ENCODE peak calls at places on chromosomes 16 and 17, in four cellular contexts. E, C, U and O are unnamed samples.

GRCh38 chr16:82938108-82938507 is 311.3 kb downstream of the CDH13 start:
- DNase-seq in E (no peak), C (no peak), U (no peak), O (no peak)

GRCh38 chr17:34874496-34874895 is 86.8 kb downstream of the CCT6B start:
- DNase-seq in E (no peak), C (no peak), U (no peak), O (no peak)

GRCh38 chr17:5537251-5537650 is 47.1 kb downstream of the NLRP1 start:
- DNase-seq in E (no peak), C (no peak), U (no peak), O (no peak)

GRCh38 chr16:73021866-73022495 is 25.9 kb downstream of the ZFHX3 start:
- DNase-seq in E (no peak), C (no peak), U (no peak), O (no peak)

GRCh38 chr17:59466943-59467801 is 98.2 kb upstream of the DHX40 start:
- DNase-seq in E (no peak), C (no peak), U (no peak), O (peak; percentile 41)

GRCh38 chr16:79171504-79172240 is 428.9 kb downstream of the MAF start:
- DNase-seq in E (no peak), C (no peak), U (no peak), O (no peak)

GRCh38 chr17:37261286-37261685 is 114.5 kb upstream of the C17orf78 start:
- DNase-seq in E (no peak), C (no peak), U (no peak), O (no peak)

GRCh38 chr17:4527552-4527951 is 27.6 kb downstream of the MYBBP1A start:
- DNase-seq in E (no peak), C (no peak), U (no peak), O (no peak)

GRCh38 chr17:79082311-79083190 is 7.9 kb downstream of the ENGASE start:
- DNase-seq in E (no peak), C (peak; percentile 84), U (peak; percentile 86), O (peak; percentile 27)

GRCh38 chr17:67931227-67931626 is 65.0 kb downstream of the C17orf58 start:
- DNase-seq in E (no peak), C (no peak), U (no peak), O (no peak)

GRCh38 chr16:24989417-24989978 is 25.7 kb downstream of the ARHGAP17 start:
- DNase-seq in E (no peak), C (no peak), U (no peak), O (no peak)

GRCh38 chr16:27310576-27311448 is 3.0 kb upstream of the IL4R start:
- DNase-seq in E (no peak), C (no peak), U (no peak), O (no peak)

GRCh38 chr16:1108299-1109252 is 12.5 kb upstream of the C1QTNF8 start:
- DNase-seq in E (no peak), C (no peak), U (peak; percentile 54), O (no peak)

GRCh38 chr16:57143125-57143965 is 42.5 kb downstream of the PSME3IP1 start:
- DNase-seq in E (no peak), C (no peak), U (no peak), O (no peak)

GRCh38 chr17:70829876-70830275 is 660.5 kb downstream of the KCNJ2 start:
- DNase-seq in E (no peak), C (no peak), U (no peak), O (no peak)

GRCh38 chr17:81444610-81445339 is 49.5 kb downstream of the BAHCC1 start:
- DNase-seq in E (no peak), C (no peak), U (no peak), O (no peak)

GRCh38 chr17:62916684-62917571 is 49.1 kb upstream of the TANC2 start:
- DNase-seq in E (no peak), C (peak; percentile 20), U (no peak), O (no peak)

GRCh38 chr17:65756760-65757159 is 195.3 kb upstream of the AXIN2 start:
- DNase-seq in E (no peak), C (no peak), U (no peak), O (peak; percentile 63)

GRCh38 chr16:2035431-2036199 is 8.9 kb downstream of the NHERF2 start:
- DNase-seq in E (no peak), C (no peak), U (no peak), O (peak; percentile 84)

GRCh38 chr17:71511266-71511995 is 609.4 kb upstream of the SOX9 start:
- DNase-seq in E (no peak), C (no peak), U (no peak), O (no peak)

DNA sequence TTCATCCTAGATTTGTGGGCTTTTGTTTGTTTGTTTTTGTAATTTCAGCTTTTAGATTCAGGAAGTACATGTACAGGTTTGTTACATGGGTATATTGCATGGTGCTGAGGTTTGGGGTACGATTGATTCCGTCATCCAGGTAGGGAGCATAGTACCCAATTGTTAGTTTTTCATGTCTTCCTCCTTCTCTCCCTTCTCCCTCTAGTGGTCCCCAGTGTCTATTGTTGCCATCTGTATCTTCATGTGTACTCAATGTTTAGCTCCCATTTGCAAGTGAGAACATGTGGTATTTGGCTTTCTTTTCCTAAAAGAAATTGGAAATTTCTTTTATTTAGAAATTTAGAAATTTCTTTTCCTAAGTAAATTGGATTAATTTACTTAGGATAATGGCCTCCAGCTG is 37.1 kb upstream of the BCAS3 start:
- DNase-seq in E (no peak), C (no peak), U (no peak), O (peak; percentile 50)
- TF ChIP-seq NR2C2 in E (no peak), C (no peak), U (no peak), O (no peak)

GRCh38 chr16:80580109-80580832 is 39.5 kb downstream of the DYNLRB2 start:
- DNase-seq in E (peak; percentile 89), C (no peak), U (no peak), O (no peak)
- TF ChIP-seq NR2C2 in E (no peak), C (no peak), U (no peak), O (no peak)

GRCh38 chr16:65634833-65635232 is 513.0 kb upstream of the CDH11 start:
- DNase-seq in E (no peak), C (no peak), U (no peak), O (no peak)

DNA sequence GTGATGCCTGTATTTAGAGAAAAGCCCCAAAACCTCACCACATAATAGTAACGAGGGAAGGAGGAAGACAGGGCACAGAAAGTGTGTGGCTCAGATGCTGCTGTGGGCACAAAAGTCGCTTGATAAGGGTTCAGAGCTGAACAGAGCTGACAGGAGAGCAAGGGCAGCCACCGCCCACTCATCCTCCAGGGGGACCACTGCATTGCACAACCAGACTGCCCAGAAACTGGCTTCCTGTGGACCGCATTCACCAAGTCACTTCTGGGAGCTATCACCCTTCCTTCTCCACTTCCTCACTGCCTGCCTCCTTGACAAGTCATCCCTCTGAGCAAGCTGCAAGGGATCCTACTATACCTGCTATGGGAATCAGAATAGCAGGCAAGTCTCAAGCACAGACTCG is 512.4 kb upstream of the CDH11 start:
- DNase-seq in E (no peak), C (no peak), U (peak; percentile 16), O (no peak)
- TF ChIP-seq NR2C2 in E (no peak), C (no peak), U (no peak), O (no peak)

DNA sequence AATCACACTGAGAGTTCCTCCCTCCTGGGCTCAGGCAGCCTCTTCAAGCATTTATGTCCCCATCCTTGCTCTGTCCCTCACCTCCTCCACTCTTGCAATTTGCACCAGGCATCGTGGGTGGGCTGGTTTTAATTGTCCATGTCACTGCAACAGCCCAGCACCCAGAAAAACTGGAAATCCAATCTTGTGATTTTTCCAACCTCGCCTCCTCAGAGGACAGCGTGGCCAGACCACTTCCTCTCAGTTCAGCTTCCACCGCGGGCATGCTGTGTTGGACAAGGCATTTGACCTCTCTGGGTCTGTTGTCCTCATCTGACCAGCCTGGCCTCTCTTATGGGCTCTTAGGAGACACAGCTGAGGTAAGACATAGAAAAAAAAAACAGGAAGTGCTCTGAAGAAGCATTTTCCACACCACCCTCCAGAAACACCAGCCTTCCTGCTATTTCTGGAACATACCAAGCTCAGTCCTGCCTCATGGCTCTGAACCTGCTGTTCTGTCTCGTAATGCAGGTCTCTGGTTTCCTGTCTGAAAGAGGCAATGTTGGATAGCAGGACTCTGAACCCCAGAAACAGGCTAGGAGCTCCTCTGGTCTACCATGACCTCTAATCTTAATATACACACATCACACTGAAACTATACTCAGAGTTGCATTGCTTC is 8.3 kb downstream of the TMEM114 start:
- DNase-seq in E (no peak), C (no peak), U (no peak), O (no peak)
- TF ChIP-seq NR2C2 in E (no peak), C (peak; percentile 38), U (no peak), O (no peak)